ENCODE peak calls at places on chromosomes 12 and 14, in five cellular contexts. X is left ventricle myocardium inferior; G is CD4-positive, alpha-beta T cell; I is IMR-90; O is mucosa of descending colon. T is an unnamed sample.
A peak's percentile ranks its signal among the peaks of the same experiment; 100 is the strongest.

GRCh38 chr14:91947196-91948184 is at the start of gene FBLN5:
- DNase-seq in X (peak; percentile 74), G (peak; percentile 11), I (peak; percentile 88), O (peak; percentile 32), T (peak; percentile 11)

GRCh38 chr12:49705479-49706267 is 1.5 kb downstream of the FMNL3 start:
- DNase-seq in X (peak; percentile 29), G (no peak), I (peak; percentile 84), O (peak; percentile 12), T (no peak)

GRCh38 chr12:1845427-1845826 is 25.1 kb downstream of the LRTM2 start:
- DNase-seq in X (no peak), G (no peak), I (no peak), O (no peak), T (no peak)

GRCh38 chr12:57237653-57237951 is 8.1 kb downstream of the SHMT2 start:
- DNase-seq in X (no peak), G (no peak), I (no peak), O (no peak), T (no peak)

GRCh38 chr14:67940894-67941455 is 121.4 kb downstream of the RAD51B start:
- DNase-seq in X (no peak), G (no peak), I (peak; percentile 83), O (no peak), T (no peak)

GRCh38 chr12:52279683-52280318 is 5.4 kb downstream of the KRT86 start:
- DNase-seq in X (no peak), G (no peak), I (peak; percentile 13), O (no peak), T (no peak)

GRCh38 chr12:7787574-7788315 is 1.5 kb upstream of the NANOG start:
- DNase-seq in X (no peak), G (no peak), I (no peak), O (no peak), T (no peak)

GRCh38 chr12:101828463-101829196 is 2.1 kb downstream of the GNPTAB start:
- DNase-seq in X (no peak), G (no peak), I (no peak), O (no peak), T (no peak)

GRCh38 chr14:55265197-55265596 is 6.0 kb upstream of the FBXO34 start:
- DNase-seq in X (no peak), G (no peak), I (no peak), O (no peak), T (no peak)

GRCh38 chr12:62908667-62909066 is 26.3 kb downstream of the PPM1H start:
- DNase-seq in X (no peak), G (no peak), I (no peak), O (no peak), T (no peak)

GRCh38 chr14:100584056-100585031 is 2.9 kb downstream of the BEGAIN start:
- DNase-seq in X (peak; percentile 7), G (no peak), I (no peak), O (no peak), T (peak; percentile 4)

GRCh38 chr14:60656755-60657608 is 7.7 kb upstream of the SIX1 start:
- DNase-seq in X (no peak), G (no peak), I (peak; percentile 73), O (peak; percentile 47), T (no peak)

GRCh38 chr14:24264298-24264697 is 1.3 kb upstream of the TGM1 start:
- DNase-seq in X (no peak), G (no peak), I (no peak), O (no peak), T (no peak)

GRCh38 chr12:109763201-109763841 is 49.7 kb downstream of the FAM222A start:
- DNase-seq in X (no peak), G (no peak), I (peak; percentile 58), O (peak; percentile 14), T (no peak)

GRCh38 chr14:89383171-89383845 is 33.7 kb downstream of the FOXN3 start:
- DNase-seq in X (no peak), G (no peak), I (no peak), O (no peak), T (no peak)

GRCh38 chr14:99241314-99242035 is 30.5 kb downstream of the BCL11B start:
- DNase-seq in X (no peak), G (no peak), I (no peak), O (no peak), T (no peak)

GRCh38 chr12:131091413-131091975 is 137.8 kb downstream of the ADGRD1 start:
- DNase-seq in X (no peak), G (no peak), I (no peak), O (no peak), T (no peak)

GRCh38 chr14:21025374-21026151 is 702 bp upstream of the NDRG2 start:
- DNase-seq in X (peak; percentile 91), G (no peak), I (no peak), O (peak; percentile 58), T (no peak)

GRCh38 chr12:76786986-76787385 is 23.1 kb downstream of the ZDHHC17 start:
- DNase-seq in X (no peak), G (no peak), I (no peak), O (no peak), T (no peak)

GRCh38 chr14:71592361-71592760 is 339.9 kb upstream of the RGS6 start:
- DNase-seq in X (no peak), G (no peak), I (no peak), O (peak; percentile 17), T (no peak)

DNA sequence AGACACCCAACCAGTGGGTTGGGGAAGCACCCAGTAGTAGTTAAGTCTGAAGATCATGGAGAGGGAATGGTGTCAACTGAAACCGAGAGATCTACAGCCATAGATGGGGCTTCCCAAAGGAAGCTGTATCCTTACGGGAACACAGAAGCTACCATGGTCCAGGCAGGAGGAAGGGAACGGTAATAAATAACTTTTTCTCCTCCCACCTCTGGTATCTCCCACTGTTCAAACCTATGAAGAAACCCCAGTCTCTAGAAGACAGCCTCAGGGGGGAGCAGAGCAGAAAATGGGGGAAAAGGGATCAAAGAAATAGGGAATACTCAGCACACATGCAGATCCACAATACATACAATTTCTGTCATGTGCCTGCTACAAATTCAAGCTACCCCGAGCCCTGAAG is 33.4 kb downstream of the ZNF605 start:
- DNase-seq in X (no peak), G (no peak), I (no peak), O (no peak), T (no peak)
- H3K9me3 ChIP-seq in X (peaks cover 100% of the 10 kb centered on the region), G (peaks cover 90% of the 10 kb centered on the region), I (peaks cover 85% of the 10 kb centered on the region), O (peaks cover 100% of the 10 kb centered on the region), T (peaks cover 49% of the 10 kb centered on the region)

GRCh38 chr12:34336619-34337465 is 314.5 kb downstream of the ALG10 start:
- DNase-seq in X (no peak), G (no peak), I (no peak), O (no peak), T (no peak)

GRCh38 chr12:34334538-34334937 is 312.2 kb downstream of the ALG10 start:
- DNase-seq in X (no peak), G (no peak), I (no peak), O (no peak), T (no peak)

GRCh38 chr12:34334953-34335743 is 312.9 kb downstream of the ALG10 start:
- DNase-seq in X (no peak), G (no peak), I (no peak), O (no peak), T (no peak)

GRCh38 chr12:34333337-34333736 is 311.0 kb downstream of the ALG10 start:
- DNase-seq in X (no peak), G (no peak), I (no peak), O (no peak), T (no peak)

GRCh38 chr12:34335819-34336262 is 313.5 kb downstream of the ALG10 start:
- DNase-seq in X (no peak), G (no peak), I (no peak), O (no peak), T (no peak)
- H3K9me3 ChIP-seq in X (peaks cover 3% of the 10 kb centered on the region), G (peaks cover 8% of the 10 kb centered on the region), I (peaks cover 45% of the 10 kb centered on the region), O (peaks cover 98% of the 10 kb centered on the region), T (no peaks in the 10 kb centered on the region)

GRCh38 chr12:38162013-38162412 is 154.6 kb upstream of the ALG10B start:
- DNase-seq in X (no peak), G (no peak), I (no peak), O (no peak), T (no peak)
- H3K9me3 ChIP-seq in X (peaks cover 17% of the 10 kb centered on the region), G (no peaks in the 10 kb centered on the region), I (peaks cover 45% of the 10 kb centered on the region), O (peaks cover 38% of the 10 kb centered on the region), T (no peaks in the 10 kb centered on the region)

GRCh38 chr12:34126805-34127204 is 104.5 kb downstream of the ALG10 start:
- DNase-seq in X (no peak), G (no peak), I (no peak), O (no peak), T (no peak)

GRCh38 chr12:34121360-34121759 is 99.1 kb downstream of the ALG10 start:
- DNase-seq in X (no peak), G (no peak), I (no peak), O (no peak), T (no peak)

GRCh38 chr12:34124608-34125007 is 102.3 kb downstream of the ALG10 start:
- DNase-seq in X (no peak), G (no peak), I (no peak), O (no peak), T (no peak)

GRCh38 chr12:34126239-34126641 is 103.9 kb downstream of the ALG10 start:
- DNase-seq in X (no peak), G (no peak), I (no peak), O (no peak), T (no peak)
- H3K9me3 ChIP-seq in X (no peaks in the 10 kb centered on the region), G (no peaks in the 10 kb centered on the region), I (peaks cover 3% of the 10 kb centered on the region), O (no peaks in the 10 kb centered on the region), T (no peaks in the 10 kb centered on the region)